ENCODE peak calls at places on chromosome 15, in seven cellular contexts. G is IMR-90, Q is AG04450, K is bronchial epithelial cell, I is right lobe of liver, X is endodermal cell, H is heart left ventricle. U is an unnamed sample.

GRCh38 chr15:50166216-50166615 is 15.8 kb upstream of the SLC27A2 start:
- DNase-seq in G (peak; percentile 87), Q (peak; percentile 20), K (peak; percentile 89), I (no peak), X (no peak), H (no peak), U (no peak)

GRCh38 chr15:92817339-92817886 is 82.7 kb upstream of the CHD2 start:
- DNase-seq in G (no peak), Q (no peak), K (no peak), I (no peak), X (no peak), H (no peak), U (no peak)

GRCh38 chr15:101657968-101658784 is 6.0 kb upstream of the TM2D3 start:
- DNase-seq in G (no peak), Q (no peak), K (peak; percentile 43), I (peak; percentile 75), X (no peak), H (no peak), U (no peak)

GRCh38 chr15:30992465-30992864 is 1.0 kb upstream of the MTMR10 start:
- DNase-seq in G (no peak), Q (no peak), K (no peak), I (no peak), X (no peak), H (no peak), U (no peak)

GRCh38 chr15:89893027-89893426 is 767 bp downstream of the AP3S2 start:
- DNase-seq in G (peak; percentile 5), Q (no peak), K (peak; percentile 33), I (no peak), X (no peak), H (no peak), U (no peak)

GRCh38 chr15:72117448-72117697 is 577 bp downstream of the MYO9A start:
- DNase-seq in G (peak; percentile 69), Q (peak; percentile 43), K (peak; percentile 52), I (peak; percentile 78), X (peak; percentile 92), H (peak; percentile 90), U (no peak)

GRCh38 chr15:84973492-84974460 is 7.9 kb upstream of the PDE8A start:
- DNase-seq in G (peak; percentile 32), Q (no peak), K (no peak), I (peak; percentile 20), X (no peak), H (no peak), U (no peak)

GRCh38 chr15:59244337-59244736 is 37.7 kb downstream of the LDHAL6B start:
- DNase-seq in G (no peak), Q (no peak), K (no peak), I (no peak), X (no peak), H (no peak), U (no peak)

GRCh38 chr15:83571820-83572707 is 81.9 kb upstream of the ADAMTSL3 start:
- DNase-seq in G (peak; percentile 19), Q (no peak), K (peak; percentile 30), I (no peak), X (no peak), H (no peak), U (no peak)

GRCh38 chr15:87967951-87968350 is 288.6 kb downstream of the NTRK3 start:
- DNase-seq in G (no peak), Q (no peak), K (no peak), I (no peak), X (no peak), H (no peak), U (no peak)

GRCh38 chr15:29268706-29269484 is 727 bp downstream of the NSMCE3 start:
- DNase-seq in G (peak; percentile 34), Q (no peak), K (peak; percentile 26), I (no peak), X (peak; percentile 78), H (peak; percentile 66), U (peak; percentile 78)

GRCh38 chr15:70348581-70349344 is 251.0 kb upstream of the TLE3 start:
- DNase-seq in G (no peak), Q (no peak), K (no peak), I (peak; percentile 85), X (no peak), H (no peak), U (no peak)

GRCh38 chr15:45276851-45277250 is 24.8 kb downstream of the SLC28A2 start:
- DNase-seq in G (peak; percentile 21), Q (no peak), K (peak; percentile 43), I (no peak), X (no peak), H (no peak), U (no peak)

GRCh38 chr15:81809543-81809942 is 236.3 kb downstream of the MEX3B start:
- DNase-seq in G (peak; percentile 8), Q (no peak), K (no peak), I (no peak), X (peak; percentile 70), H (no peak), U (no peak)

GRCh38 chr15:97224191-97224641 is 736.3 kb upstream of the ARRDC4 start:
- DNase-seq in G (no peak), Q (no peak), K (no peak), I (no peak), X (no peak), H (peak; percentile 52), U (peak; percentile 59)

GRCh38 chr15:80404719-80405553 is 754 bp downstream of the ARNT2 start:
- DNase-seq in G (peak; percentile 35), Q (no peak), K (no peak), I (no peak), X (peak; percentile 81), H (no peak), U (no peak)

GRCh38 chr15:82298520-82298919 is 35.9 kb downstream of the SAXO2 start:
- DNase-seq in G (no peak), Q (no peak), K (no peak), I (no peak), X (no peak), H (peak; percentile 71), U (peak; percentile 86)

GRCh38 chr15:55290361-55291057 is 896 bp upstream of the RAB27A start:
- DNase-seq in G (peak; percentile 70), Q (peak; percentile 39), K (peak; percentile 65), I (peak; percentile 85), X (peak; percentile 96), H (peak; percentile 92), U (peak; percentile 97)

GRCh38 chr15:80615783-80616391 is 79.2 kb upstream of the ABHD17C start:
- DNase-seq in G (peak; percentile 66), Q (peak; percentile 33), K (peak; percentile 53), I (peak; percentile 63), X (no peak), H (peak; percentile 67), U (no peak)

GRCh38 chr15:45794768-45795486 is 160.1 kb downstream of the SQOR start:
- DNase-seq in G (no peak), Q (no peak), K (no peak), I (peak; percentile 51), X (no peak), H (no peak), U (no peak)

GRCh38 chr15:59388670-59389069 is 16.0 kb upstream of the MYO1E start:
- DNase-seq in G (peak; percentile 70), Q (no peak), K (peak; percentile 64), I (no peak), X (no peak), H (no peak), U (no peak)

GRCh38 chr15:39741258-39741657 is 41.4 kb downstream of the FSIP1 start:
- DNase-seq in G (peak; percentile 50), Q (no peak), K (no peak), I (no peak), X (no peak), H (no peak), U (no peak)

GRCh38 chr15:80834402-80834801 is 55.2 kb downstream of the CEMIP start:
- DNase-seq in G (no peak), Q (no peak), K (no peak), I (no peak), X (no peak), H (no peak), U (no peak)

GRCh38 chr15:62706361-62706760 is 336.2 kb upstream of the TPM1 start:
- DNase-seq in G (no peak), Q (no peak), K (peak; percentile 21), I (no peak), X (no peak), H (no peak), U (no peak)
- TF ChIP-seq CTCF in G (no peak), Q (no peak), K (peak; percentile 16), I (no peak), X (no peak), H (no peak), U (no peak)

DNA sequence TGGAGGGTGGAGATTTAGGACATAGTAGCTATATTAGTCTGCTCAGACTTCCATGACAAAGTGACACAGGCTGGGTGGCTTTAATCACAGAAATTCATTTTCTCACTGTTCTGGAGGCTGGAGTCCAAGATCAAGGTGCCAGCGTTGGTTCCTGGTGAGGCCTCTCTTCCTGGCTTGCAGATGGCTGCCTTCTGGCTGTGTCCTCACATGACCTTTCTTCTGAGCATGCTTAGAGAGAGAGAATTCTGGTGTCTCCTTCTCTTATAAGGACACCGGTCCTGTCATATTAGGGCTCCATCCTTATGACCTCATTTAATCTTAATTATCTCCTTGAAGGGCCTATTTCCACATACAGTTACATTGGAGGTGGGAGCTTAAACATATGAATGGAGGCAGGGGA is 14.9 kb upstream of the SHC4 start:
- DNase-seq in G (no peak), Q (no peak), K (no peak), I (no peak), X (no peak), H (no peak), U (no peak)
- H3K27me3 ChIP-seq in G (no peaks in the 10 kb centered on the region), Q (no peaks in the 10 kb centered on the region), K (no peaks in the 10 kb centered on the region), I (no peaks in the 10 kb centered on the region), X (no peaks in the 10 kb centered on the region), H (no peaks in the 10 kb centered on the region), U (no peaks in the 10 kb centered on the region)

GRCh38 chr15:78396976-78397375 is 41.0 kb upstream of the IREB2 start:
- DNase-seq in G (peak; percentile 10), Q (no peak), K (no peak), I (peak; percentile 96), X (peak; percentile 87), H (no peak), U (no peak)
- TF ChIP-seq CTCF in G (peak; percentile 26), Q (peak; percentile 25), K (peak; percentile 37), I (peak; percentile 57), X (peak; percentile 72), H (no peak), U (no peak)

GRCh38 chr15:27706300-27706699 is 392.8 kb downstream of the OCA2 start:
- DNase-seq in G (no peak), Q (no peak), K (no peak), I (no peak), X (no peak), H (no peak), U (no peak)

GRCh38 chr15:27707216-27707710 is 391.9 kb downstream of the OCA2 start:
- DNase-seq in G (no peak), Q (no peak), K (no peak), I (no peak), X (no peak), H (no peak), U (no peak)

GRCh38 chr15:27701014-27701413 is 398.1 kb downstream of the OCA2 start:
- DNase-seq in G (no peak), Q (no peak), K (no peak), I (no peak), X (no peak), H (no peak), U (no peak)

GRCh38 chr15:27704939-27705514 is 394.1 kb downstream of the OCA2 start:
- DNase-seq in G (no peak), Q (no peak), K (no peak), I (no peak), X (no peak), H (no peak), U (no peak)

DNA sequence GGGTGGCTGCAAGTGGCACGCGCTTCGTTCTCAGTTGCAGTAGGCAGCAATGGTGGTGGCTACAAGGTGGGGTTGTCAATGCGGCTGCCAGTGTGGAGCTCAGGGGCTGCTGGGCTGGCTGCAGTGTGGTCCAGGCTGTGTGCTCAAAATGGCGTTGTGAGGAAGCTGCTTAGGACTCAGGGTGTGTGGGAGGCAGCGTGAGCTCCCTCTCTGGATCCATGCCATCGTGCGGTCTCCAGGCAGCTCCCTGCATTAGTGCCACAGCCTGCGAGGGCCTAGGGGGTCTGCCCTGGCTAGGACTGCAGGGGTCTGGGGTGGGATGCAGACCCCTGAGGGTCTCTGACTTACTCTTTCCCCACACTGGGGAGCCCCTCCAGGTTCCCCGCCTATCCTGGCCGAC is 397.2 kb downstream of the OCA2 start:
- DNase-seq in G (no peak), Q (no peak), K (no peak), I (no peak), X (no peak), H (no peak), U (no peak)
- H3K27me3 ChIP-seq in G (no peaks in the 10 kb centered on the region), Q (no peaks in the 10 kb centered on the region), K (no peaks in the 10 kb centered on the region), I (no peaks in the 10 kb centered on the region), X (no peaks in the 10 kb centered on the region), H (no peaks in the 10 kb centered on the region), U (no peaks in the 10 kb centered on the region)

U was measured in spleen.